ENCODE peak calls at places on chromosomes 12 and 14, in ten cellular contexts. Y is left cardiac atrium; G is left ventricle myocardium superior; S is lower lobe of right lung; O is activated naive CD8-positive, alpha-beta T cell treated with anti-CD3 and anti-CD28 coated beads, Interleukin-2, amount 10 ng/mL, durations not matched to agents 7 days and 5 days; L is T-cell; Q is A549; R is stimulated activated naive CD8-positive, alpha-beta T cell treated with anti-CD3 and anti-CD28 coated beads, Interleukin-15, amount 100 ng/mL, for 72 hours; U is stimulated activated effector memory CD8-positive, alpha-beta T cell treated with anti-CD3 and anti-CD28 coated beads, Interleukin-12 subunit alpha, Interleukin-12 subunit beta, amount 100 ng/mL, for 72 hours; W is memory B cell. C is an unnamed sample.
A peak's percentile ranks its signal among the peaks of the same experiment; 100 is the strongest.

GRCh38 chr14:35299708-35300107 is 7.5 kb downstream of the PSMA6 start:
- ATAC-seq in Y (no peak), G (no peak), S (no peak), O (no peak), L (peak; percentile 30), Q (no peak), R (no peak), U (no peak), W (no peak), C (no peak)

GRCh38 chr14:73567951-73568885 is 795 bp upstream of the ACOT2 start:
- ATAC-seq in Y (peak; percentile 25), G (peak; percentile 3), S (peak; percentile 53), O (no peak), L (no peak), Q (no peak), R (no peak), U (no peak), W (no peak), C (no peak)

GRCh38 chr12:77062846-77063461 is 2.4 kb downstream of the E2F7 start:
- ATAC-seq in Y (no peak), G (no peak), S (no peak), O (no peak), L (no peak), Q (no peak), R (no peak), U (no peak), W (no peak), C (no peak)

GRCh38 chr14:35818346-35819115 is 7.6 kb upstream of the BRMS1L start:
- ATAC-seq in Y (peak; percentile 78), G (peak; percentile 60), S (peak; percentile 41), O (no peak), L (no peak), Q (peak; percentile 70), R (peak; percentile 64), U (no peak), W (peak; percentile 54), C (no peak)

GRCh38 chr12:15446798-15447197 is 124.5 kb downstream of the PTPRO start:
- ATAC-seq in Y (no peak), G (no peak), S (no peak), O (no peak), L (no peak), Q (peak; percentile 70), R (no peak), U (no peak), W (no peak), C (no peak)

GRCh38 chr12:78376257-78376656 is 488.3 kb upstream of the SYT1 start:
- ATAC-seq in Y (no peak), G (no peak), S (no peak), O (no peak), L (no peak), Q (no peak), R (no peak), U (no peak), W (no peak), C (no peak)

GRCh38 chr12:6313326-6313940 is 3.0 kb downstream of the PLEKHG6 start:
- ATAC-seq in Y (no peak), G (no peak), S (peak; percentile 10), O (no peak), L (no peak), Q (peak; percentile 0), R (no peak), U (no peak), W (no peak), C (no peak)

GRCh38 chr12:115640929-115641328 is 636.6 kb downstream of the MED13L start:
- ATAC-seq in Y (no peak), G (no peak), S (no peak), O (no peak), L (no peak), Q (no peak), R (no peak), U (no peak), W (no peak), C (no peak)

GRCh38 chr12:106954462-106955376 is 988 bp upstream of the TMEM263 start:
- ATAC-seq in Y (no peak), G (peak; percentile 0), S (peak; percentile 5), O (peak; percentile 12), L (peak; percentile 27), Q (no peak), R (peak; percentile 47), U (peak; percentile 36), W (peak; percentile 25), C (no peak)

GRCh38 chr12:66612053-66612775 is 66.7 kb downstream of the GRIP1 start:
- ATAC-seq in Y (no peak), G (no peak), S (no peak), O (no peak), L (no peak), Q (no peak), R (no peak), U (no peak), W (no peak), C (no peak)

C was measured in gastroesophageal sphincter.